ENCODE peak calls at places on chromosome 6, in eight cellular contexts. Z, N, Y, G, J, C, S and M are unnamed samples.

GRCh38 chr6:127951172-127951995 is 50.5 kb upstream of the THEMIS start:
- DNase-seq in Z (no peak), N (no peak), Y (no peak), G (no peak), J (no peak), C (no peak), S (no peak), M (no peak)

GRCh38 chr6:11333292-11333849 is 100.9 kb upstream of the NEDD9 start:
- DNase-seq in Z (no peak), N (no peak), Y (no peak), G (no peak), J (no peak), C (no peak), S (no peak), M (no peak)

GRCh38 chr6:157267654-157268053 is 55.7 kb downstream of the TMEM242 start:
- DNase-seq in Z (no peak), N (no peak), Y (no peak), G (no peak), J (no peak), C (no peak), S (no peak), M (no peak)

GRCh38 chr6:26295691-26296555 is 69.1 kb upstream of the BTN3A2 start:
- DNase-seq in Z (peak; percentile 77), N (peak; percentile 70), Y (peak; percentile 68), G (peak; percentile 86), J (peak; percentile 92), C (peak; percentile 93), S (no peak), M (peak; percentile 81)

GRCh38 chr6:79724816-79725215 is 93.7 kb downstream of the SH3BGRL2 start:
- DNase-seq in Z (no peak), N (no peak), Y (no peak), G (no peak), J (no peak), C (no peak), S (no peak), M (no peak)

GRCh38 chr6:55963301-55963700 is 87.9 kb upstream of the BMP5 start:
- DNase-seq in Z (no peak), N (no peak), Y (no peak), G (peak; percentile 6), J (no peak), C (no peak), S (no peak), M (peak; percentile 41)

GRCh38 chr6:147684906-147685305 is 176.4 kb downstream of the SAMD5 start:
- DNase-seq in Z (no peak), N (no peak), Y (no peak), G (no peak), J (no peak), C (no peak), S (no peak), M (no peak)

GRCh38 chr6:163688971-163689370 is 274.5 kb downstream of the QKI start:
- DNase-seq in Z (peak; percentile 17), N (no peak), Y (no peak), G (no peak), J (peak; percentile 19), C (no peak), S (no peak), M (peak; percentile 4)

GRCh38 chr6:1525364-1526038 is 84.2 kb upstream of the FOXC1 start:
- DNase-seq in Z (no peak), N (no peak), Y (no peak), G (no peak), J (peak; percentile 23), C (no peak), S (no peak), M (no peak)

GRCh38 chr6:170033666-170034065 is 257.2 kb downstream of the DLL1 start:
- DNase-seq in Z (no peak), N (no peak), Y (no peak), G (no peak), J (no peak), C (no peak), S (no peak), M (no peak)

GRCh38 chr6:112429226-112429625 is 82.1 kb downstream of the RFPL4B start:
- DNase-seq in Z (peak; percentile 48), N (peak; percentile 38), Y (peak; percentile 19), G (no peak), J (peak; percentile 53), C (no peak), S (no peak), M (peak; percentile 19)

GRCh38 chr6:29502597-29502996 is 14.8 kb upstream of the MAS1L start:
- DNase-seq in Z (no peak), N (no peak), Y (no peak), G (no peak), J (no peak), C (no peak), S (no peak), M (peak; percentile 39)

GRCh38 chr6:110331816-110332215 is 26.3 kb downstream of the METTL24 start:
- DNase-seq in Z (peak; percentile 13), N (no peak), Y (peak; percentile 53), G (no peak), J (peak; percentile 2), C (no peak), S (no peak), M (peak; percentile 63)

GRCh38 chr6:153976921-153977693 is 61.9 kb upstream of the OPRM1 start:
- DNase-seq in Z (peak; percentile 13), N (peak; percentile 3), Y (no peak), G (no peak), J (no peak), C (peak; percentile 58), S (no peak), M (peak; percentile 73)

GRCh38 chr6:74720923-74721322 is 484.9 kb downstream of the COL12A1 start:
- DNase-seq in Z (no peak), N (no peak), Y (no peak), G (no peak), J (no peak), C (no peak), S (no peak), M (no peak)

GRCh38 chr6:84462697-84463096 is 235.3 kb upstream of the CEP162 start:
- DNase-seq in Z (peak; percentile 80), N (peak; percentile 73), Y (no peak), G (no peak), J (peak; percentile 17), C (no peak), S (no peak), M (peak; percentile 82)

GRCh38 chr6:79946242-79946641 is 1.1 kb downstream of the ELOVL4 start:
- DNase-seq in Z (peak; percentile 42), N (peak; percentile 26), Y (peak; percentile 40), G (peak; percentile 25), J (peak; percentile 35), C (no peak), S (peak; percentile 42), M (peak; percentile 49)

GRCh38 chr6:84193140-84193708 is 34.2 kb downstream of the CEP162 start:
- DNase-seq in Z (peak; percentile 91), N (peak; percentile 90), Y (no peak), G (no peak), J (peak; percentile 83), C (peak; percentile 86), S (no peak), M (peak; percentile 86)

GRCh38 chr6:116215414-116215813 is 38.5 kb downstream of the TSPYL4 start:
- DNase-seq in Z (peak; percentile 51), N (peak; percentile 47), Y (no peak), G (no peak), J (peak; percentile 11), C (no peak), S (no peak), M (peak; percentile 32)

GRCh38 chr6:127162808-127163207 is 44.3 kb downstream of the RSPO3 start:
- DNase-seq in Z (peak; percentile 47), N (peak; percentile 23), Y (no peak), G (no peak), J (no peak), C (no peak), S (no peak), M (no peak)

GRCh38 chr6:30685157-30685976 is 1.1 kb downstream of the PPP1R18 start:
- DNase-seq in Z (no peak), N (no peak), Y (no peak), G (no peak), J (no peak), C (no peak), S (peak; percentile 58), M (peak; percentile 60)

GRCh38 chr6:26493258-26493657 is 6.8 kb upstream of the BTN1A1 start:
- DNase-seq in Z (peak; percentile 20), N (no peak), Y (no peak), G (peak; percentile 52), J (peak; percentile 55), C (no peak), S (peak; percentile 53), M (peak; percentile 27)

GRCh38 chr6:11163932-11164331 is 52.4 kb upstream of the ERVFRD-1 start:
- DNase-seq in Z (no peak), N (no peak), Y (no peak), G (peak; percentile 36), J (no peak), C (no peak), S (no peak), M (no peak)

GRCh38 chr6:142357879-142358278 is 56.1 kb downstream of the ADGRG6 start:
- DNase-seq in Z (peak; percentile 29), N (peak; percentile 18), Y (no peak), G (no peak), J (peak; percentile 71), C (no peak), S (no peak), M (peak; percentile 26)

GRCh38 chr6:37502703-37503485 is 3.2 kb upstream of the CCDC167 start:
- DNase-seq in Z (no peak), N (no peak), Y (no peak), G (no peak), J (no peak), C (no peak), S (no peak), M (no peak)

GRCh38 chr6:24931752-24932691 is 3.7 kb downstream of the RIPOR2 start:
- DNase-seq in Z (peak; percentile 83), N (peak; percentile 80), Y (no peak), G (no peak), J (peak; percentile 67), C (peak; percentile 46), S (peak; percentile 63), M (peak; percentile 29)
- H3K4me2 ChIP-seq in Z (no peak overlapping the region), N (peak overlapping the region; percentile 41), Y (no peak overlapping the region), G (no peak overlapping the region), J (peak overlapping the region; percentile 36), C (peak overlapping the region; percentile 40), S (peak overlapping the region; percentile 91), M (peak overlapping the region; percentile 14)

GRCh38 chr6:53284901-53285300 is 63.8 kb downstream of the ELOVL5 start:
- DNase-seq in Z (no peak), N (no peak), Y (no peak), G (no peak), J (no peak), C (no peak), S (no peak), M (no peak)
- H4K20me1 ChIP-seq in Z (no peaks in the 10 kb centered on the region), N (peaks cover 34% of the 10 kb centered on the region), Y (peaks cover 2% of the 10 kb centered on the region), G (no peaks in the 10 kb centered on the region), J (peaks cover 4% of the 10 kb centered on the region), C (no peaks in the 10 kb centered on the region), S (no peaks in the 10 kb centered on the region), M (no peaks in the 10 kb centered on the region)

GRCh38 chr6:13098808-13099570 is 229.3 kb downstream of the TBC1D7 start:
- DNase-seq in Z (peak; percentile 4), N (no peak), Y (no peak), G (no peak), J (no peak), C (no peak), S (no peak), M (peak; percentile 36)
- H3K27ac ChIP-seq in Z (no peak overlapping the region), N (no peak overlapping the region), Y (no peak overlapping the region), G (no peak overlapping the region), J (no peak overlapping the region), C (no peak overlapping the region), S (no peak overlapping the region), M (no peak overlapping the region)

DNA sequence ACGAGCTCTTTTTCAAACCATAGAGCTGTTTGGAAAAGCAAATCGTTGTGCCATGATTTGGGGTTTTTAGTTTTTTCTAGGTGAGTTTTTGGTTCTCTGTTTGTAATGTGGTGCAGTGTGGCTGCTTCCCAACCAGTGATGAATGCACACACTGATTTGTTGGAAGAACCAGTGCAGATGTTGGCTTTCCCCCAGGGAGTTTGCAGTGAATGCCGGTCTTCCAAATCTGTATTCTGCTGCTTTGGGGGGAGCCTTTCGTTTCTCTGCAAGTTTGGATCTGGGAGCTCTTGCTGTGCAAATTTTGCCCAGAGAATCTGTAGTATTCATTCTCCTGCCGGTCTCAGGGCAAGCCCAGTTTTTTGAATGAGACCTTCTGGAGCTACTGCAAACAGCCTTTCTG is 14.5 kb downstream of the HECA start:
- DNase-seq in Z (peak; percentile 59), N (peak; percentile 49), Y (no peak), G (no peak), J (peak; percentile 35), C (no peak), S (no peak), M (no peak)
- H3K4me2 ChIP-seq in Z (peak overlapping the region; percentile 48), N (no peak overlapping the region), Y (peak overlapping the region; percentile 38), G (no peak overlapping the region), J (peak overlapping the region; percentile 49), C (no peak overlapping the region), S (peak overlapping the region; percentile 82), M (no peak overlapping the region)